ENCODE peak calls at places on chromosomes 13 and 19, in four cellular contexts. P is H1, W is HepG2, T is K562. E is an unnamed sample.

GRCh38 chr13:95382906-95383305 is 81.7 kb upstream of the ABCC4 start:
- DNase-seq in W (no peak), T (no peak), P (no peak), E (no peak)

GRCh38 chr13:98459721-98460370 is 117.1 kb downstream of the STK24 start:
- DNase-seq in P (no peak), W (no peak), T (no peak), E (no peak)

GRCh38 chr13:24271611-24272451 is 37.5 kb upstream of the C1QTNF9 start:
- DNase-seq in W (peak), T (no peak), P (no peak), E (peak)

GRCh38 chr19:38544569-38545315 is 73.0 kb downstream of the MAP4K1 start:
- DNase-seq in T (peak), W (no peak), P (no peak), E (peak)

GRCh38 chr19:8664671-8665057 is 33.9 kb downstream of the ACTL9 start:
- DNase-seq in T (no peak), W (no peak), P (no peak), E (no peak)

GRCh38 chr19:8373867-8374813 is 10.2 kb downstream of the ANGPTL4 start:
- DNase-seq in T (peak), P (no peak), W (peak), E (no peak)

GRCh38 chr19:15759962-15760565 is 22.3 kb downstream of the OR10H3 start:
- DNase-seq in T (no peak), W (peak), P (no peak), E (no peak)

GRCh38 chr13:93450761-93451160 is 224.2 kb downstream of the GPC6 start:
- DNase-seq in W (no peak), P (no peak), T (no peak), E (no peak)

GRCh38 chr19:40147338-40147692 is 43.9 kb upstream of the MAP3K10 start:
- DNase-seq in W (no peak), P (no peak), T (no peak), E (no peak)

GRCh38 chr19:51415187-51415586 is 2.3 kb downstream of the SIGLEC10 start:
- DNase-seq in T (no peak), P (no peak), W (no peak), E (no peak)

GRCh38 chr19:33649919-33650305 is 28.2 kb downstream of the CHST8 start:
- DNase-seq in P (no peak), W (no peak), T (no peak), E (no peak)

GRCh38 chr19:30649934-30650614 is 277.9 kb downstream of the ZNF536 start:
- DNase-seq in T (peak), P (no peak), W (peak), E (peak)

GRCh38 chr19:47380559-47380958 is 31.4 kb downstream of the DHX34 start:
- DNase-seq in P (no peak), T (no peak), W (no peak), E (no peak)

GRCh38 chr13:94858856-94859811 is 146.8 kb upstream of the SOX21 start:
- DNase-seq in P (no peak), W (no peak), T (no peak), E (peak)

GRCh38 chr13:97715763-97716162 is 237.7 kb upstream of the IPO5 start:
- DNase-seq in T (no peak), P (no peak), W (no peak), E (no peak)

GRCh38 chr13:59701261-59701660 is 462.5 kb downstream of the DIAPH3 start:
- DNase-seq in W (peak), T (peak), P (no peak), E (no peak)

GRCh38 chr19:28913626-28914025 is 299.3 kb downstream of the UQCRFS1 start:
- DNase-seq in W (no peak), T (no peak), P (no peak), E (no peak)

GRCh38 chr13:32381539-32381938 is 46.4 kb downstream of the N4BP2L1 start:
- DNase-seq in P (peak), T (no peak), W (peak), E (peak)

DNA sequence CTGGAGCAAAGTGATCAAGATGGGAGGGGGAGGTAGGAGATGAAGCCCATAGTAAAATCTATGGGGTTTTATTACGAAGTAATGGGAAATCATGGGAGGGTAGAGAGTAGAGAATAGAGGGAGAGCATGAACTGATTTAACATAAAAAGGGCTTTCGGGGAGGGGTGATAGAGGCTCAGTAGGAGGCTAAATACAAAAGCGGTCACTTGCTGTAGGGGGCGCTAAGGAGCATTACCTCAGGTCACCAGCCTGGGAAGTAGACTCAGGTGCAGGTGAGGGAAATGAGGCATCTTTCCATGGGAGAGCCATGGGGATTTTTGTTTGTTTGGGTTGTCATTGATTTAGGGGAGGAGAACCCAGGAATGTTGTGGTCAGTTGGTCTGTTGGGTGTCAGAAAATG is 14.1 kb downstream of the KRTDAP start:
- DNase-seq in W (no peak), P (no peak), T (peak), E (no peak)
- TF ChIP-seq MAFK in W (no peak), P (no peak), T (no peak), E (no peak)

GRCh38 chr19:48645652-48646191 is at the start of gene CA11:
- DNase-seq in P (no peak), W (no peak), T (no peak), E (no peak)

GRCh38 chr19:48644839-48645651 is 942 bp downstream of the CA11 start:
- DNase-seq in T (peak), W (peak), P (no peak), E (peak)

GRCh38 chr19:48646192-48646911 is 365 bp upstream of the CA11 start:
- DNase-seq in P (peak), W (peak), T (peak), E (peak)

GRCh38 chr19:48642862-48643261 is 3.1 kb downstream of the CA11 start:
- DNase-seq in W (no peak), T (no peak), P (no peak), E (no peak)

DNA sequence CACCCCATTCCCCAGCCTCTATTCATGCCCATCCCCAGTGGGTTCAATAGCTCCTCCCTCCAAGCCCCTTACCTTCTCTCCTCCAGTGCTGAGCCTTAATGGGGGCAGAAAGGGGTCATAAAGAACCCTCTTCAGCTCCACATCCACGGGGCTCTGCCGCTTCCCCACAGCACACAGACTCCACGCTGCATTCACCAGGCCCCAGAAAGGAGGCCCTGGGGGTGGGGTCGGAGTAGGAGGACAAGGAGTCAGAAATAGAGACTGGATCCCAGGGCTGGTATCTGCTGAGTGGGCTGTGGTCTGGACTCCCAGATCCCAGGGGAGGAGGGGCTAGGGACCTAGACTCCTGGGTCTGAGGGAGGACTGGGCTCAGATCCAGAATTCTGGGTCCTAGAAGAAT is 1.6 kb downstream of the CA11 start:
- DNase-seq in W (no peak), P (no peak), T (no peak), E (no peak)
- H2AFZ ChIP-seq in W (no peak), P (no peak), T (peak), E (no peak)

GRCh38 chr19:12015015-12015752 is 20.3 kb downstream of the ZNF433 start:
- DNase-seq in W (no peak), P (no peak), T (no peak), E (no peak)

DNA sequence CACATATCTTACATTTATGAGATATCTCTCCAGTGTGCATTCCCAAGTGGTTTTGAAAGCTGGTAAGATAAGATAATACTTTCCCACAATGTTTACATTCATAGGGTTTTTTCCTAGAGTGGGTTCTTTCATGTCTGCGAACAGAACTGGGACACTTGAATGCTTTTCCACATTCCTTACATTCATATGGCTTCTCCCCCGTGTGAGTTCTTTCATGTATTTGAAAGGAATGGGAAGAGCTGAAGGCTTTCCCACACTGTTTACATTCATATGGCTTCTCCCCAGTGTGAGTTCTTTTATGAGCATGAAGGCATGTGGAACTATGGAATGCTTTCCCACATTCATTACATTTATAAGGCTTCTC is 19.7 kb downstream of the ZNF433 start:
- DNase-seq in T (no peak), P (no peak), W (peak), E (no peak)
- TF ChIP-seq MAFK in T (no peak), P (no peak), W (no peak), E (no peak)

GRCh38 chr19:55681131-55682087 is 6.4 kb downstream of the EPN1 start:
- DNase-seq in W (no peak), P (no peak), T (no peak), E (peak)
- H2AFZ ChIP-seq in W (no peak), P (no peak), T (no peak), E (no peak)

GRCh38 chr13:52599037-52599852 is 43.0 kb upstream of the HNRNPA1L2 start:
- DNase-seq in P (no peak), T (no peak), W (no peak), E (peak)

GRCh38 chr13:52597676-52598075 is 44.6 kb upstream of the HNRNPA1L2 start:
- DNase-seq in W (no peak), P (no peak), T (no peak), E (no peak)

GRCh38 chr13:52600666-52601065 is 41.6 kb upstream of the HNRNPA1L2 start:
- DNase-seq in P (no peak), T (no peak), W (no peak), E (no peak)

GRCh38 chr13:52599853-52600603 is 42.2 kb upstream of the HNRNPA1L2 start:
- DNase-seq in T (no peak), W (no peak), P (no peak), E (peak)
- TF ChIP-seq MAFK in T (no peak), W (no peak), P (no peak), E (no peak)

GRCh38 chr13:44350775-44351504 is 22.7 kb upstream of the SERP2 start:
- DNase-seq in W (no peak), T (no peak), P (no peak), E (no peak)

GRCh38 chr13:44342741-44343140 is 30.9 kb upstream of the SERP2 start:
- DNase-seq in T (no peak), P (no peak), W (no peak), E (no peak)

GRCh38 chr13:44347905-44348304 is 25.7 kb upstream of the SERP2 start:
- DNase-seq in W (peak), P (no peak), T (no peak), E (peak)

GRCh38 chr13:44347301-44347700 is 26.3 kb upstream of the SERP2 start:
- DNase-seq in W (no peak), P (no peak), T (no peak), E (no peak)

GRCh38 chr13:44346534-44346933 is 27.1 kb upstream of the SERP2 start:
- DNase-seq in T (no peak), W (no peak), P (no peak), E (no peak)
- H2AFZ ChIP-seq in T (no peak), W (no peak), P (no peak), E (no peak)

DNA sequence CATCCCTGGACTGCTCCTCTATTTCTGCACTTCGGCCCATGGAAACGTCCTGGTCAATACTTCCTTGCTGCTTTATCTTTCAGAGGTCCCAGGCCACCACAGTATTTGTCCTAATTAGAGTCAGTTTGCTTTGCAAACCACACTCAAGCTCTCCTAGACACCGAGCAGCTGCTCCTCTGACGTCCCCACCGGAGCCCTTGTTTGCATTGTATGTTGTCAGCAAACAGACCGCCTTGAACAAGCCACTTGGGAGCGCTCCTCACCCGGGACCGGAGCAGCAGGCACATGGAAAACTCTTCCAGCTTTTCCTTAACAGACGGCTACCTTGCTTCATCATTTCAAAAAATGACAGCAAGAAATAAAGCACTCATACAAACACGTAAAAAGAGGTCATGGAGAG is 51.5 kb upstream of the GTF3A start:
- DNase-seq in P (no peak), W (peak), T (no peak), E (peak)
- TF ChIP-seq MAFK in P (no peak), W (no peak), T (no peak), E (no peak)

DNA sequence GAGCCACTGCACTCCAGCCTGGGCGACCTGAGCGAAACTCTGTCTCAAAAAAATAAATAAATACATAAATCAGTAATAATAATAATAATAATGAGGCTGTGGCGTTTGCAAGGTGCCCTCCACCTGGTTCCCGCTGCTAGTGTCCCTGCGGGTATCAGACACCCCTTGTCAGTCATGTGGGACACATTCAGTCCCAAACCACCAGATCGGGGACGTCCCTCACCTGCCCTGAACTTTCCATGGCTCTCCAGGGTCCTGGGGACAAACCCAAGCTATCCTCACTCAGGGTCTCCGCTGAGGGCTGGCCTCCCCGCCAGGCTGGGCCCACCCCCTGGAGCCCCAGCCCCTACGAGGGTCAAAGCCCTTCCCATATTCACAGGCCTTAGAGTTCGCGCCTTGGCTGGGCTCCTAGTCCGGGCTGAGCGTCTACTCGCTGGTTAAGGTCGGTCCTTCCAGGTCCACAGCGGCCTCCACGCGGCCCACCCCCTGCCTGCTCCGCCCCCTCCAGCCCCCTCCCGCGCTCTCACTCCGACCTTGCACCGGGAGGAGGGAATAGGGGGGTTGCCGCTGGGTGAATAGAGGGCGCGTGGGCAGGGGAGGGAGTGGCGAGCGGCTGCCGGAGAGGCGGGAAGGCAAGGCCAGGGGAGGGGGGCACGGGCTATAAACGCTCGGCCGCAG is 349 bp upstream of the KISS1R start:
- DNase-seq in T (peak), P (no peak), W (peak), E (no peak)
- H2AFZ ChIP-seq in T (peak), P (no peak), W (no peak), E (no peak)

DNA sequence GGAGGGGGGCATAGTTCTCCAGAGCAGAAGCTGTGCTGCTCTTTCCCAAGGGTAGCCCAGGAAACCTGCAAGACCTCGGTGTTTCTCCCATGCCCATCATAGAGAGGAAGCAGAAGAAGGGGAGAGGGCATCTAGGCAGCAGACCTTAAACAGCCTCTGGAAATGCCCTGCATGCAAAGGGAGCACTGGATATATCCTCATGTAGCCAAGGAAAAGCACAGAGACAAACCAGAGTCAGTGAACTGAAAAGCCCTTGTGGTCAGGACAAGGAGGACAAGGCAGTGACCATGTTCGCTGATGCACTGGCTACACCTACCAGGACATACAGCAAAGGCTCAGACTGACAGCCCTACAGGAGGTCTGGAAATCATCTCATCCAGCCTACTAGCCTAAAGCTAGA is 4.2 kb upstream of the TBC1D4 start:
- DNase-seq in T (no peak), P (no peak), W (peak), E (no peak)
- TF ChIP-seq MAFK in T (no peak), P (no peak), W (no peak), E (no peak)

E was measured in IMR-90.